ENCODE peak calls at places on chromosomes 16 and 17, in seven cellular contexts. One of them, this sample, is unnamed.

GRCh38 chr16:88014954-88015805 is 63.9 kb downstream of the BANP start:
- DNase-seq in lower leg skin: no peak
- DNase-seq in IMR-90: no peak
- DNase-seq in uterus: no peak
- DNase-seq in PC-9: no peak
- DNase-seq in right atrium auricular region: no peak
- DNase-seq in psoas muscle: no peak
- DNase-seq in this sample: no peak

GRCh38 chr17:77372444-77373297 is 231.9 kb downstream of the SEC14L1 start:
- DNase-seq in IMR-90: peak; percentile 87
- DNase-seq in lower leg skin: peak; percentile 61
- DNase-seq in right atrium auricular region: peak; percentile 76
- DNase-seq in uterus: peak; percentile 89
- DNase-seq in psoas muscle: peak; percentile 90
- DNase-seq in PC-9: no peak
- DNase-seq in this sample: peak; percentile 84

GRCh38 chr17:49546546-49547535 is 28.8 kb upstream of the NXPH3 start:
- DNase-seq in uterus: no peak
- DNase-seq in lower leg skin: no peak
- DNase-seq in right atrium auricular region: no peak
- DNase-seq in IMR-90: no peak
- DNase-seq in PC-9: no peak
- DNase-seq in psoas muscle: no peak
- DNase-seq in this sample: no peak

GRCh38 chr17:6752068-6752909 is 3.6 kb upstream of the XAF1 start:
- DNase-seq in IMR-90: peak; percentile 99
- DNase-seq in right atrium auricular region: peak; percentile 86
- DNase-seq in psoas muscle: peak; percentile 53
- DNase-seq in uterus: peak; percentile 47
- DNase-seq in PC-9: peak; percentile 46
- DNase-seq in lower leg skin: peak; percentile 76
- DNase-seq in this sample: peak; percentile 100

GRCh38 chr16:27778171-27778925 is 228.4 kb downstream of the KATNIP start:
- DNase-seq in IMR-90: no peak
- DNase-seq in uterus: no peak
- DNase-seq in PC-9: no peak
- DNase-seq in lower leg skin: no peak
- DNase-seq in right atrium auricular region: no peak
- DNase-seq in psoas muscle: no peak
- DNase-seq in this sample: no peak

GRCh38 chr16:47142469-47143328 is 1.0 kb downstream of the NETO2 start:
- DNase-seq in IMR-90: peak; percentile 44
- DNase-seq in PC-9: no peak
- DNase-seq in uterus: no peak
- DNase-seq in psoas muscle: peak; percentile 64
- DNase-seq in lower leg skin: no peak
- DNase-seq in right atrium auricular region: no peak
- DNase-seq in this sample: peak; percentile 56

GRCh38 chr16:25608002-25608401 is 83.8 kb upstream of the HS3ST4 start:
- DNase-seq in right atrium auricular region: no peak
- DNase-seq in psoas muscle: no peak
- DNase-seq in PC-9: no peak
- DNase-seq in IMR-90: no peak
- DNase-seq in lower leg skin: no peak
- DNase-seq in uterus: no peak
- DNase-seq in this sample: no peak

GRCh38 chr16:10182186-10182683 is at the start of gene GRIN2A:
- DNase-seq in lower leg skin: no peak
- DNase-seq in uterus: no peak
- DNase-seq in right atrium auricular region: no peak
- DNase-seq in PC-9: no peak
- DNase-seq in psoas muscle: no peak
- DNase-seq in IMR-90: no peak
- DNase-seq in this sample: no peak

GRCh38 chr16:66486199-66486772 is 59.2 kb downstream of the BEAN1 start:
- DNase-seq in IMR-90: no peak
- DNase-seq in right atrium auricular region: no peak
- DNase-seq in PC-9: no peak
- DNase-seq in psoas muscle: no peak
- DNase-seq in uterus: peak; percentile 7
- DNase-seq in lower leg skin: no peak
- DNase-seq in this sample: no peak

GRCh38 chr16:70682239-70683145 is 3.4 kb downstream of the MTSS2 start:
- DNase-seq in lower leg skin: no peak
- DNase-seq in IMR-90: no peak
- DNase-seq in right atrium auricular region: no peak
- DNase-seq in PC-9: no peak
- DNase-seq in psoas muscle: peak; percentile 55
- DNase-seq in uterus: no peak
- DNase-seq in this sample: no peak

GRCh38 chr17:67831268-67831667 is 6.0 kb downstream of the BPTF start:
- DNase-seq in PC-9: no peak
- DNase-seq in uterus: no peak
- DNase-seq in lower leg skin: no peak
- DNase-seq in IMR-90: no peak
- DNase-seq in psoas muscle: no peak
- DNase-seq in right atrium auricular region: no peak
- DNase-seq in this sample: no peak

GRCh38 chr17:7128174-7128573 is 13.6 kb upstream of the ASGR2 start:
- DNase-seq in lower leg skin: no peak
- DNase-seq in right atrium auricular region: no peak
- DNase-seq in psoas muscle: no peak
- DNase-seq in PC-9: no peak
- DNase-seq in uterus: no peak
- DNase-seq in IMR-90: no peak
- DNase-seq in this sample: no peak

GRCh38 chr16:67349172-67349571 is 22.6 kb downstream of the LRRC36 start:
- DNase-seq in PC-9: no peak
- DNase-seq in right atrium auricular region: no peak
- DNase-seq in lower leg skin: no peak
- DNase-seq in IMR-90: peak; percentile 44
- DNase-seq in psoas muscle: no peak
- DNase-seq in uterus: no peak
- DNase-seq in this sample: peak; percentile 41

GRCh38 chr16:86384980-86385379 is 125.3 kb upstream of the FOXF1 start:
- DNase-seq in psoas muscle: no peak
- DNase-seq in IMR-90: no peak
- DNase-seq in PC-9: no peak
- DNase-seq in uterus: no peak
- DNase-seq in lower leg skin: no peak
- DNase-seq in right atrium auricular region: no peak
- DNase-seq in this sample: no peak

GRCh38 chr16:57604177-57604576 is 24.3 kb upstream of the ADGRG1 start:
- DNase-seq in uterus: no peak
- DNase-seq in IMR-90: no peak
- DNase-seq in lower leg skin: peak; percentile 8
- DNase-seq in psoas muscle: no peak
- DNase-seq in right atrium auricular region: no peak
- DNase-seq in PC-9: no peak
- DNase-seq in this sample: no peak

GRCh38 chr17:11535231-11535630 is 63.0 kb upstream of the DNAH9 start:
- DNase-seq in psoas muscle: no peak
- DNase-seq in IMR-90: no peak
- DNase-seq in uterus: no peak
- DNase-seq in right atrium auricular region: no peak
- DNase-seq in PC-9: no peak
- DNase-seq in lower leg skin: no peak
- DNase-seq in this sample: no peak

GRCh38 chr17:32009262-32009542 is 2.0 kb downstream of the LRRC37B start:
- DNase-seq in uterus: no peak
- DNase-seq in psoas muscle: no peak
- DNase-seq in right atrium auricular region: no peak
- DNase-seq in lower leg skin: no peak
- DNase-seq in IMR-90: no peak
- DNase-seq in PC-9: no peak
- DNase-seq in this sample: no peak

GRCh38 chr17:7835818-7836595 is 2.0 kb downstream of the KDM6B start:
- DNase-seq in right atrium auricular region: no peak
- DNase-seq in psoas muscle: peak; percentile 82
- DNase-seq in uterus: peak; percentile 79
- DNase-seq in PC-9: no peak
- DNase-seq in IMR-90: peak; percentile 58
- DNase-seq in lower leg skin: no peak
- DNase-seq in this sample: peak; percentile 78

GRCh38 chr17:46148247-46148646 is 45.0 kb downstream of the KANSL1 start:
- DNase-seq in IMR-90: no peak
- DNase-seq in lower leg skin: no peak
- DNase-seq in uterus: no peak
- DNase-seq in right atrium auricular region: no peak
- DNase-seq in PC-9: no peak
- DNase-seq in psoas muscle: no peak
- DNase-seq in this sample: no peak

GRCh38 chr17:46151762-46152161 is 41.5 kb downstream of the KANSL1 start:
- DNase-seq in PC-9: no peak
- DNase-seq in uterus: no peak
- DNase-seq in right atrium auricular region: no peak
- DNase-seq in psoas muscle: no peak
- DNase-seq in IMR-90: peak; percentile 34
- DNase-seq in lower leg skin: no peak
- DNase-seq in this sample: no peak

GRCh38 chr17:46147167-46147749 is 46.0 kb downstream of the KANSL1 start:
- DNase-seq in uterus: no peak
- DNase-seq in right atrium auricular region: no peak
- DNase-seq in PC-9: no peak
- DNase-seq in lower leg skin: no peak
- DNase-seq in IMR-90: no peak
- DNase-seq in psoas muscle: no peak
- DNase-seq in this sample: no peak

GRCh38 chr17:46152423-46152822 is 40.8 kb downstream of the KANSL1 start:
- DNase-seq in uterus: no peak
- DNase-seq in lower leg skin: no peak
- DNase-seq in psoas muscle: no peak
- DNase-seq in PC-9: no peak
- DNase-seq in right atrium auricular region: no peak
- DNase-seq in IMR-90: no peak
- DNase-seq in this sample: no peak

DNA sequence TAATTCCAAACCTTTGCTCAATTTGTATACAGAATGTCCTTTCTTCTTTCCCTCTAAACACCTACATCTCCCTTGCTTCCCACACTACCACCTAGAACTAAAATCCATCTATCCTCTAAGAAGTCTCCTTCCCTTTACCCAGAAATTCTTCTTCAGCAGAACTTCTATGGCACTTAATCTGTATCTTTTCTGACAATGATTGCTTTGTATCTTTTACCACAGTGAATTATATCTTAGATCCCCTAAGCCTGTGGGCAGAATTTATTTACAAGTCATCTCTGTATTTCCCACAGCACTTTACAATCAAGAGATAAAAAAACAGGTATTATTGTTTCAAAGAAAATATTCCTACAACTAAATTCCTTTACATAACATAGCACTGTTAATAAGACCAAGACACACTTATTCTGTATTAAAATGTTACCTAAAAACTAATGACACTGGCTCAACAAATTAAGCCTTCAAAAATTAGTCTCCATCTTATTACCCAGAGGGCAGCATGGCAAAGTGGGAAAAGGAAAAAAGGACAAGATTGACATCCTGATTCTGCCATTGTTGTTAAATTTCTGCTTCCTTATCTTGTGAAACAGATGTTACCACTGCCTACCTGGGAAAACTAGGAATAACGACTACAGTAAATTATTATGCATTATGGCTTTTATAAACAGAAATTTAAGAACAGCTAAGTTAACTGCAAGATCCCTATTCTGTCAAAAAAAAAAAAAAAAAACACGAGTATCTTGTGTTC is 42.8 kb downstream of the KANSL1 start:
- DNase-seq in PC-9: no peak
- DNase-seq in IMR-90: no peak
- DNase-seq in psoas muscle: no peak
- DNase-seq in lower leg skin: no peak
- DNase-seq in right atrium auricular region: no peak
- DNase-seq in uterus: no peak
- DNase-seq in this sample: no peak
- H3K4me3 ChIP-seq in PC-9: no peak overlapping the region
- H3K4me3 ChIP-seq in IMR-90: no peak overlapping the region
- H3K4me3 ChIP-seq in psoas muscle: no peak overlapping the region
- H3K4me3 ChIP-seq in lower leg skin: no peak overlapping the region
- H3K4me3 ChIP-seq in right atrium auricular region: no peak overlapping the region
- H3K4me3 ChIP-seq in uterus: no peak overlapping the region
- H3K4me3 ChIP-seq in this sample: no peak overlapping the region

DNA sequence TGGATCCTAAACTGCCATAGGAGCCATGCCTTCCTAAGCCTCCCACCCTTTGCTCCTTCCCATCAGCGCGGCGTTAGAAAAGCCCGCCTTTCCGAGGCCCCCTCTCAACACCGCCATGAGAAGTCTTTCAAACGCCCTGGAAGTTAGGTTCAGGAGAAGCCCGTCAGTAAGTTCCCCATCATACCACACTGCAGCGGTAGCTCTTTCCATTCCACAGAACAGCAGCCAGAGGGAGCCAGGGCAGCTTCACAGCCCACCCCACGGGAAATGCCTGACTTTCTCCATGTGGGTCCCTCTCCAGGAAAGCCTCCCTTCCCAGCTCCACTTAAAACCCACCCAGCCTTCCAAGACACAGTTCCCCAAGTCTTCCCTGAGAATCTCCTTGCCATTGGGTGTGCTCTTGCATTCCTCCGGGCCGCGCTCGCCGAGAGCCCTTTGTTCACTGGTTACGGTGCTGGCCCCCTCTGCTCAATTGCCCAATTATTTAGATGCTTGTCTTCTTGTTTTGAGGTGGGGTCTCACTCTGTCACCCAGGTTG is 28.7 kb downstream of the KIAA0513 start:
- DNase-seq in uterus: peak; percentile 28
- DNase-seq in lower leg skin: no peak
- DNase-seq in right atrium auricular region: peak; percentile 75
- DNase-seq in psoas muscle: no peak
- DNase-seq in IMR-90: peak; percentile 36
- DNase-seq in PC-9: no peak
- DNase-seq in this sample: peak; percentile 30
- TF ChIP-seq CTCF in uterus: no peak
- TF ChIP-seq CTCF in lower leg skin: no peak
- TF ChIP-seq CTCF in right atrium auricular region: peak; percentile 63
- TF ChIP-seq CTCF in psoas muscle: no peak
- TF ChIP-seq CTCF in IMR-90: peak; percentile 44
- TF ChIP-seq CTCF in PC-9: no peak
- TF ChIP-seq CTCF in this sample: peak; percentile 53

GRCh38 chr16:165539-166374 is at the start of gene HBM:
- DNase-seq in IMR-90: no peak
- DNase-seq in right atrium auricular region: no peak
- DNase-seq in uterus: no peak
- DNase-seq in psoas muscle: no peak
- DNase-seq in PC-9: no peak
- DNase-seq in lower leg skin: no peak
- DNase-seq in this sample: no peak
- H3K4me3 ChIP-seq in IMR-90: no peak within 1 kb of the TSS
- H3K4me3 ChIP-seq in right atrium auricular region: peak within 1 kb of the TSS; percentile 33
- H3K4me3 ChIP-seq in uterus: no peak within 1 kb of the TSS
- H3K4me3 ChIP-seq in psoas muscle: peak within 1 kb of the TSS; percentile 34
- H3K4me3 ChIP-seq in PC-9: no peak within 1 kb of the TSS
- H3K4me3 ChIP-seq in lower leg skin: no peak within 1 kb of the TSS
- H3K4me3 ChIP-seq in this sample: no peak within 1 kb of the TSS

DNA sequence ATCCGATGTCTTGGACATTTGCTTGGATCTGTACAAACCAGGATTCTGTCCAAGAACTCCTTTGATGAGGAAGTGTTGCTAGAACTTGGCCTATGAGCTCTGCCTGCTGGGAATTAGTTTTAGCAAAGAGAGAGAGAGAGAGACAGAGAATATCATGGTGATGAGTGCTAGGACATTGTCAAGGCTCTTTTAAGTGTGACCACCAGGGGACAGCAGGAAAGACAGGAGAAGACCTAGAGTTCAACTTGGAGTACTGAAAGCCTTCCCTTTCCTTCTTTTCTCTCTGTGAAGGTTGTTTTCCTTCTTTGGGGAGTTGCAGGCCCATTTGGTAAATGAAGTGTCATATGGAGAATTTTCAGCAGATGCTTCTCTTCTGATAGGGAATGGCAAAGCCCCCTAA is 389.2 kb upstream of the HSBP1 start:
- DNase-seq in right atrium auricular region: no peak
- DNase-seq in psoas muscle: no peak
- DNase-seq in uterus: no peak
- DNase-seq in lower leg skin: no peak
- DNase-seq in IMR-90: no peak
- DNase-seq in PC-9: no peak
- DNase-seq in this sample: no peak
- TF ChIP-seq CTCF in right atrium auricular region: no peak
- TF ChIP-seq CTCF in psoas muscle: no peak
- TF ChIP-seq CTCF in uterus: no peak
- TF ChIP-seq CTCF in lower leg skin: no peak
- TF ChIP-seq CTCF in IMR-90: no peak
- TF ChIP-seq CTCF in PC-9: no peak
- TF ChIP-seq CTCF in this sample: no peak